ENCODE peak calls at places on chromosomes 16 and 17, in five cellular contexts. S, P, C, D and Q are unnamed samples.

GRCh38 chr16:81627024-81627423 is 152.1 kb upstream of the PLCG2 start:
- DNase-seq in S (no peak), P (peak; percentile 68), C (no peak), D (no peak), Q (no peak)

GRCh38 chr17:31494259-31495048 is 103.0 kb downstream of the RAB11FIP4 start:
- DNase-seq in S (no peak), P (no peak), C (no peak), D (peak; percentile 76), Q (no peak)

GRCh38 chr16:80751167-80751566 is 53.2 kb downstream of the CDYL2 start:
- DNase-seq in S (no peak), P (peak; percentile 47), C (peak; percentile 2), D (no peak), Q (no peak)

GRCh38 chr17:7114875-7115614 is 423 bp upstream of the ASGR2 start:
- DNase-seq in S (no peak), P (no peak), C (no peak), D (no peak), Q (peak; percentile 39)

GRCh38 chr17:78805301-78805700 is 23.2 kb upstream of the CYTH1 start:
- DNase-seq in S (no peak), P (no peak), C (no peak), D (no peak), Q (no peak)

GRCh38 chr17:57257213-57257873 is 1.0 kb downstream of the MSI2 start:
- DNase-seq in S (peak; percentile 41), P (no peak), C (peak; percentile 74), D (peak; percentile 39), Q (no peak)

GRCh38 chr16:23999663-24000062 is 163.9 kb downstream of the PRKCB start:
- DNase-seq in S (no peak), P (no peak), C (no peak), D (no peak), Q (no peak)

GRCh38 chr16:52086901-52087300 is 460.0 kb downstream of the TOX3 start:
- DNase-seq in S (no peak), P (no peak), C (no peak), D (no peak), Q (no peak)

GRCh38 chr17:10875411-10875810 is 37.5 kb upstream of the PIRT start:
- DNase-seq in S (peak; percentile 48), P (no peak), C (peak; percentile 73), D (no peak), Q (no peak)

GRCh38 chr16:29877266-29877961 is 14.4 kb upstream of the CDIPT start:
- DNase-seq in S (peak; percentile 29), P (peak; percentile 15), C (peak; percentile 97), D (peak; percentile 31), Q (no peak)

GRCh38 chr16:4767872-4768548 is 1.0 kb upstream of the ZNF500 start:
- DNase-seq in S (no peak), P (peak; percentile 13), C (no peak), D (peak; percentile 10), Q (no peak)

GRCh38 chr16:66622863-66623262 is 18.4 kb downstream of the CMTM3 start:
- DNase-seq in S (no peak), P (peak; percentile 32), C (no peak), D (no peak), Q (no peak)

GRCh38 chr17:78947235-78948153 is 22.3 kb upstream of the TIMP2 start:
- DNase-seq in S (no peak), P (no peak), C (no peak), D (no peak), Q (no peak)

GRCh38 chr17:57480438-57481196 is 224.3 kb downstream of the MSI2 start:
- DNase-seq in S (peak; percentile 50), P (peak; percentile 72), C (no peak), D (no peak), Q (no peak)

GRCh38 chr17:72373910-72374741 is 253.3 kb downstream of the SOX9 start:
- DNase-seq in S (peak; percentile 95), P (peak; percentile 63), C (peak; percentile 37), D (no peak), Q (no peak)

GRCh38 chr16:63311313-63311712 is 1275.1 kb upstream of the CDH8 start:
- DNase-seq in S (no peak), P (no peak), C (no peak), D (no peak), Q (no peak)

GRCh38 chr17:41977991-41978390 is 11.4 kb downstream of the CNP start:
- DNase-seq in S (no peak), P (no peak), C (no peak), D (no peak), Q (no peak)

GRCh38 chr16:30121741-30122620 is 1.0 kb downstream of the MAPK3 start:
- DNase-seq in S (no peak), P (no peak), C (no peak), D (no peak), Q (no peak)

GRCh38 chr17:18319604-18320256 is 4.6 kb downstream of the SMCR8 start:
- DNase-seq in S (peak; percentile 79), P (peak; percentile 68), C (peak; percentile 80), D (no peak), Q (no peak)

GRCh38 chr16:12547608-12547922 is 256.1 kb downstream of the CPPED1 start:
- DNase-seq in S (peak; percentile 41), P (no peak), C (no peak), D (no peak), Q (no peak)
- H3K27ac ChIP-seq in S (no peak overlapping the region), P (no peak overlapping the region), C (no peak overlapping the region), D (no peak overlapping the region), Q (no peak overlapping the region)

DNA sequence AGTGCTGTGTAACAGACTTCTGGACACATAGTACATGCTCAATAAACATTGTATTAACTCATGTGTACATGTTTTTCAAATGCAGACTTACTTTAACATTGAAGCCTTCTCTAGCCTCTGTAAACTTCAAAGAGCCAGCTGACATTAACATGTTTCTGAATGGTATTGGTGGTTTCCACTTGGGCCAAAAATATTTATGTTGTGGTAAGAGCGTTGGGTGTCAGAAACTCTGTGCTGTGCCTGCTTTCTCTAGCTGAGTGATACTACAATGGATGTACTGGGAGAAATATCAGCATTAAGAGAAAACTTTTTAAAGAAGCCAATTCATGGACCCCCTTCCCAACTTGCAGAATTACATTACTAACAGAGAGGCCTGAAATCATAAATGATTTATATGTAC is 1951.7 kb downstream of the TP53TG3F start:
- DNase-seq in S (no peak), P (no peak), C (no peak), D (no peak), Q (no peak)
- H3K27ac ChIP-seq in S (no peak overlapping the region), P (no peak overlapping the region), C (no peak overlapping the region), D (no peak overlapping the region), Q (no peak overlapping the region)

GRCh38 chr16:67942200-67942509 is 1.8 kb downstream of the LCAT start:
- DNase-seq in S (peak; percentile 52), P (peak; percentile 20), C (peak; percentile 73), D (peak; percentile 22), Q (no peak)

GRCh38 chr16:67941469-67942199 is 2.3 kb downstream of the LCAT start:
- DNase-seq in S (no peak), P (no peak), C (no peak), D (no peak), Q (no peak)

GRCh38 chr16:67942510-67943255 is 1.2 kb downstream of the LCAT start:
- DNase-seq in S (no peak), P (no peak), C (no peak), D (no peak), Q (no peak)

GRCh38 chr16:67939507-67940435 is 3.1 kb upstream of the PSMB10 start:
- DNase-seq in S (no peak), P (no peak), C (no peak), D (peak; percentile 47), Q (no peak)

GRCh38 chr16:67940436-67941089 is 3.4 kb downstream of the LCAT start:
- DNase-seq in S (no peak), P (no peak), C (no peak), D (no peak), Q (no peak)
- H3K27ac ChIP-seq in S (no peak overlapping the region), P (no peak overlapping the region), C (no peak overlapping the region), D (no peak overlapping the region), Q (no peak overlapping the region)

GRCh38 chr17:68384941-68385340 is 72.4 kb downstream of the WIPI1 start:
- DNase-seq in S (no peak), P (no peak), C (no peak), D (no peak), Q (no peak)

GRCh38 chr17:68390888-68391545 is 66.3 kb downstream of the WIPI1 start:
- DNase-seq in S (no peak), P (peak; percentile 45), C (peak; percentile 0), D (no peak), Q (no peak)

GRCh38 chr17:68389041-68389440 is 68.3 kb downstream of the WIPI1 start:
- DNase-seq in S (no peak), P (no peak), C (no peak), D (no peak), Q (no peak)

GRCh38 chr17:68385490-68386215 is 71.6 kb downstream of the WIPI1 start:
- DNase-seq in S (no peak), P (no peak), C (no peak), D (no peak), Q (no peak)

DNA sequence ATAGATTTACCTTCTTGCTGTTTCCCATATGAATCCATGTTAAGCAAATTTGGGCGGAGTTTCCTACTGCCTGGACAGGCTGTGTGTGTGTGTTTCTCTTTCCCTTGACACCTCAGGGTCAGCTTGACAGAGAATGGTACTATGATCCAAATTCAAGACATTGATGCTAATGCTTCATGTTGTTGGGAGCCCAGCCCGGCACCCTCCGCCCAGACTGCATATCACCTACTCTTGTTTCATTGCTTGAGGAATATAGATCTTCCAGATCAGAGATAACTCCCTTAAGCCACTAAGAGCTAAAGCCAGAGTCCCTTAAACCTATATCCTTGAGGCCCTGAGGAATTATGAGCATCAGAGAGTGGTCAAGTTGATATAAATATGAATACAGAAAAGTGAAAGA is 69.8 kb downstream of the WIPI1 start:
- DNase-seq in S (no peak), P (no peak), C (no peak), D (no peak), Q (no peak)
- H3K27ac ChIP-seq in S (no peak overlapping the region), P (no peak overlapping the region), C (no peak overlapping the region), D (no peak overlapping the region), Q (no peak overlapping the region)

DNA sequence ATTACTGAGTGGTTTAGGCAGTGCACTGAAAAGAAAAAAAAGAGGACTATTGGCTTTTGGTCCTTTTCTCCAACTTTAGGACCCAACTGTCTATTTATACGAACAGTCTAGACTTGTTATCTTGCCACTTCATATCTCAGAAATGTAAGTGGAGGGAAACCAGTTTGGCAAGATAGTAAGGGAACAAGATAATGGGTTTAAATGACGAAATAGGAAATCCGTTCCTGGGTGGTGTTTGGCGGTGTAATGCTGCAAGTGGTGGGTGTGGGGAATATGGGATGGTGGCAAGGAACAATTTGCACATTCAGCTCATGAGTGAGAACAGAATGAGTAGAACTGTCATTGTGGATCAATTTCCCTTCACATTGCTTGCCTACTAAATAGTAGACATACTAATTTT is 44.7 kb downstream of the GRB7 start:
- DNase-seq in S (no peak), P (peak; percentile 8), C (no peak), D (no peak), Q (no peak)
- H3K27ac ChIP-seq in S (no peak overlapping the region), P (no peak overlapping the region), C (no peak overlapping the region), D (no peak overlapping the region), Q (no peak overlapping the region)